ENCODE peak calls at places on chromosome 12, in nine cellular contexts. One of them, this sample, is unnamed. For H3K9me3, the result is how much of the 10 kb centered on the place peaks cover.

GRCh38 chr12:101045486-101046474 is 164.3 kb downstream of the SLC5A8 start:
- DNase-seq in upper lobe of right lung: no peak
- DNase-seq in aorta: no peak
- DNase-seq in GM23248: peak
- DNase-seq in RWPE2: no peak
- DNase-seq in heart right ventricle: no peak
- DNase-seq in transverse colon: no peak
- DNase-seq in left ventricle myocardium inferior: no peak
- DNase-seq in Peyer's patch: no peak
- DNase-seq in this sample: no peak

GRCh38 chr12:84497819-84498218 is 414.8 kb downstream of the SLC6A15 start:
- DNase-seq in Peyer's patch: no peak
- DNase-seq in transverse colon: no peak
- DNase-seq in GM23248: peak
- DNase-seq in left ventricle myocardium inferior: no peak
- DNase-seq in aorta: no peak
- DNase-seq in heart right ventricle: no peak
- DNase-seq in RWPE2: no peak
- DNase-seq in upper lobe of right lung: no peak
- DNase-seq in this sample: no peak

GRCh38 chr12:119659289-119659897 is 8.5 kb upstream of the PRKAB1 start:
- DNase-seq in RWPE2: no peak
- DNase-seq in Peyer's patch: no peak
- DNase-seq in upper lobe of right lung: no peak
- DNase-seq in left ventricle myocardium inferior: no peak
- DNase-seq in transverse colon: peak
- DNase-seq in aorta: no peak
- DNase-seq in heart right ventricle: no peak
- DNase-seq in GM23248: peak
- DNase-seq in this sample: no peak

GRCh38 chr12:122830517-122831214 is 4.6 kb upstream of the HIP1R start:
- DNase-seq in aorta: no peak
- DNase-seq in upper lobe of right lung: no peak
- DNase-seq in transverse colon: peak
- DNase-seq in left ventricle myocardium inferior: no peak
- DNase-seq in Peyer's patch: no peak
- DNase-seq in RWPE2: peak
- DNase-seq in GM23248: peak
- DNase-seq in heart right ventricle: no peak
- DNase-seq in this sample: no peak

GRCh38 chr12:16027012-16027411 is 115.9 kb downstream of the DERA start:
- DNase-seq in aorta: no peak
- DNase-seq in RWPE2: no peak
- DNase-seq in transverse colon: no peak
- DNase-seq in heart right ventricle: no peak
- DNase-seq in left ventricle myocardium inferior: no peak
- DNase-seq in upper lobe of right lung: no peak
- DNase-seq in GM23248: peak
- DNase-seq in Peyer's patch: no peak
- DNase-seq in this sample: no peak

GRCh38 chr12:103930787-103931536 is 752 bp downstream of the HSP90B1 start:
- DNase-seq in Peyer's patch: peak
- DNase-seq in RWPE2: no peak
- DNase-seq in GM23248: peak
- DNase-seq in left ventricle myocardium inferior: peak
- DNase-seq in heart right ventricle: peak
- DNase-seq in aorta: peak
- DNase-seq in transverse colon: peak
- DNase-seq in upper lobe of right lung: peak
- DNase-seq in this sample: peak

GRCh38 chr12:128829870-128830504 is 6.2 kb upstream of the SLC15A4 start:
- DNase-seq in GM23248: no peak
- DNase-seq in heart right ventricle: no peak
- DNase-seq in Peyer's patch: peak
- DNase-seq in RWPE2: no peak
- DNase-seq in transverse colon: peak
- DNase-seq in upper lobe of right lung: no peak
- DNase-seq in aorta: no peak
- DNase-seq in left ventricle myocardium inferior: no peak
- DNase-seq in this sample: no peak

GRCh38 chr12:109092484-109093021 is 719 bp downstream of the ALKBH2 start:
- DNase-seq in heart right ventricle: no peak
- DNase-seq in GM23248: no peak
- DNase-seq in RWPE2: no peak
- DNase-seq in upper lobe of right lung: no peak
- DNase-seq in Peyer's patch: no peak
- DNase-seq in aorta: no peak
- DNase-seq in left ventricle myocardium inferior: no peak
- DNase-seq in transverse colon: no peak
- DNase-seq in this sample: no peak

GRCh38 chr12:2161478-2161877 is 108.7 kb downstream of the CACNA1C start:
- DNase-seq in left ventricle myocardium inferior: peak
- DNase-seq in upper lobe of right lung: no peak
- DNase-seq in GM23248: peak
- DNase-seq in RWPE2: no peak
- DNase-seq in Peyer's patch: no peak
- DNase-seq in transverse colon: peak
- DNase-seq in aorta: peak
- DNase-seq in heart right ventricle: peak
- DNase-seq in this sample: no peak

GRCh38 chr12:49273726-49274395 is 9.0 kb downstream of the TUBA1C start:
- DNase-seq in Peyer's patch: no peak
- DNase-seq in aorta: peak
- DNase-seq in GM23248: no peak
- DNase-seq in left ventricle myocardium inferior: no peak
- DNase-seq in RWPE2: no peak
- DNase-seq in heart right ventricle: no peak
- DNase-seq in transverse colon: no peak
- DNase-seq in upper lobe of right lung: peak
- DNase-seq in this sample: no peak

GRCh38 chr12:74552201-74552600 is 14.6 kb downstream of the ATXN7L3B start:
- DNase-seq in RWPE2: no peak
- DNase-seq in upper lobe of right lung: no peak
- DNase-seq in GM23248: no peak
- DNase-seq in aorta: no peak
- DNase-seq in Peyer's patch: no peak
- DNase-seq in transverse colon: no peak
- DNase-seq in heart right ventricle: no peak
- DNase-seq in left ventricle myocardium inferior: no peak
- DNase-seq in this sample: no peak

GRCh38 chr12:59972941-59973340 is 377.1 kb downstream of the SLC16A7 start:
- DNase-seq in GM23248: peak
- DNase-seq in upper lobe of right lung: no peak
- DNase-seq in RWPE2: no peak
- DNase-seq in aorta: no peak
- DNase-seq in transverse colon: no peak
- DNase-seq in heart right ventricle: no peak
- DNase-seq in Peyer's patch: no peak
- DNase-seq in left ventricle myocardium inferior: no peak
- DNase-seq in this sample: no peak

GRCh38 chr12:71269199-71269598 is 111.4 kb upstream of the TSPAN8 start:
- DNase-seq in heart right ventricle: no peak
- DNase-seq in aorta: no peak
- DNase-seq in GM23248: no peak
- DNase-seq in upper lobe of right lung: no peak
- DNase-seq in left ventricle myocardium inferior: no peak
- DNase-seq in RWPE2: no peak
- DNase-seq in transverse colon: no peak
- DNase-seq in Peyer's patch: no peak
- DNase-seq in this sample: no peak

DNA sequence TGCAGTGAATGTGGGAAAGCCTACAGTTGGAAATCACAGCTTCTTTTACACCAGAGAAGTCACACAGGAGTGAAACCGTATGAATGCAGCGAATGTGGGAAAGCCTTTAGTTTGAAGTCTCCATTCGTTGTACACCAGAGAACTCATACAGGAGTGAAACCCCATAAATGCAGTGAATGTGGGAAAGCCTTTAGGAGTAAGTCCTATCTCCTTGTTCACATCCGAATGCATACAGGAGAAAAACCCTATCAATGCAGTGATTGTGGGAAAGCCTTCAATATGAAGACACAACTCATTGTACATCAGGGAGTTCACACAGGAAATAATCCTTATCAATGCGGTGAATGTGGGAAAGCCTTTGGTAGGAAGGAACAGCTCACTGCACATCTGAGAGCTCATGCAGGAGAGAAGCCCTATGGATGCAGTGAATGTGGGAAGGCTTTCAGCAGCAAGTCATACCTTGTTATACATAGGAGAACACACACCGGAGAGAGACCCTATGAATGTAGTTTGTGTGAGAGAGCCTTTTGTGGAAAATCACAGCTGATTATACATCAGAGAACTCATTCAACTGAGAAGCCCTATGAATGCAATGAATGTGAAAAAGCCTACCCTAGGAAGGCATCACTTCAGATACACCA is 24.6 kb downstream of the ZNF26 start:
- DNase-seq in transverse colon: no peak
- DNase-seq in heart right ventricle: no peak
- DNase-seq in left ventricle myocardium inferior: no peak
- DNase-seq in GM23248: peak
- DNase-seq in Peyer's patch: no peak
- DNase-seq in RWPE2: no peak
- DNase-seq in upper lobe of right lung: no peak
- DNase-seq in aorta: no peak
- DNase-seq in this sample: no peak
- H3K9me3 ChIP-seq in transverse colon: half or more
- H3K9me3 ChIP-seq in heart right ventricle: half or more
- H3K9me3 ChIP-seq in left ventricle myocardium inferior: half or more
- H3K9me3 ChIP-seq in GM23248: under half
- H3K9me3 ChIP-seq in Peyer's patch: half or more
- H3K9me3 ChIP-seq in RWPE2: under half
- H3K9me3 ChIP-seq in upper lobe of right lung: half or more
- H3K9me3 ChIP-seq in aorta: under half
- H3K9me3 ChIP-seq in this sample: half or more

GRCh38 chr12:34288963-34289345 is 266.7 kb downstream of the ALG10 start:
- DNase-seq in RWPE2: peak
- DNase-seq in aorta: peak
- DNase-seq in left ventricle myocardium inferior: no peak
- DNase-seq in Peyer's patch: no peak
- DNase-seq in transverse colon: peak
- DNase-seq in upper lobe of right lung: no peak
- DNase-seq in GM23248: no peak
- DNase-seq in heart right ventricle: no peak
- DNase-seq in this sample: peak

GRCh38 chr12:34287437-34287836 is 265.1 kb downstream of the ALG10 start:
- DNase-seq in upper lobe of right lung: no peak
- DNase-seq in GM23248: no peak
- DNase-seq in transverse colon: no peak
- DNase-seq in heart right ventricle: no peak
- DNase-seq in aorta: peak
- DNase-seq in left ventricle myocardium inferior: no peak
- DNase-seq in Peyer's patch: peak
- DNase-seq in RWPE2: no peak
- DNase-seq in this sample: no peak

GRCh38 chr12:34289431-34290190 is 267.3 kb downstream of the ALG10 start:
- DNase-seq in heart right ventricle: no peak
- DNase-seq in GM23248: no peak
- DNase-seq in upper lobe of right lung: peak
- DNase-seq in aorta: peak
- DNase-seq in left ventricle myocardium inferior: peak
- DNase-seq in transverse colon: peak
- DNase-seq in Peyer's patch: peak
- DNase-seq in RWPE2: peak
- DNase-seq in this sample: peak

GRCh38 chr12:34286934-34287333 is 264.6 kb downstream of the ALG10 start:
- DNase-seq in GM23248: no peak
- DNase-seq in aorta: no peak
- DNase-seq in transverse colon: no peak
- DNase-seq in heart right ventricle: no peak
- DNase-seq in left ventricle myocardium inferior: no peak
- DNase-seq in Peyer's patch: no peak
- DNase-seq in RWPE2: no peak
- DNase-seq in upper lobe of right lung: no peak
- DNase-seq in this sample: no peak

DNA sequence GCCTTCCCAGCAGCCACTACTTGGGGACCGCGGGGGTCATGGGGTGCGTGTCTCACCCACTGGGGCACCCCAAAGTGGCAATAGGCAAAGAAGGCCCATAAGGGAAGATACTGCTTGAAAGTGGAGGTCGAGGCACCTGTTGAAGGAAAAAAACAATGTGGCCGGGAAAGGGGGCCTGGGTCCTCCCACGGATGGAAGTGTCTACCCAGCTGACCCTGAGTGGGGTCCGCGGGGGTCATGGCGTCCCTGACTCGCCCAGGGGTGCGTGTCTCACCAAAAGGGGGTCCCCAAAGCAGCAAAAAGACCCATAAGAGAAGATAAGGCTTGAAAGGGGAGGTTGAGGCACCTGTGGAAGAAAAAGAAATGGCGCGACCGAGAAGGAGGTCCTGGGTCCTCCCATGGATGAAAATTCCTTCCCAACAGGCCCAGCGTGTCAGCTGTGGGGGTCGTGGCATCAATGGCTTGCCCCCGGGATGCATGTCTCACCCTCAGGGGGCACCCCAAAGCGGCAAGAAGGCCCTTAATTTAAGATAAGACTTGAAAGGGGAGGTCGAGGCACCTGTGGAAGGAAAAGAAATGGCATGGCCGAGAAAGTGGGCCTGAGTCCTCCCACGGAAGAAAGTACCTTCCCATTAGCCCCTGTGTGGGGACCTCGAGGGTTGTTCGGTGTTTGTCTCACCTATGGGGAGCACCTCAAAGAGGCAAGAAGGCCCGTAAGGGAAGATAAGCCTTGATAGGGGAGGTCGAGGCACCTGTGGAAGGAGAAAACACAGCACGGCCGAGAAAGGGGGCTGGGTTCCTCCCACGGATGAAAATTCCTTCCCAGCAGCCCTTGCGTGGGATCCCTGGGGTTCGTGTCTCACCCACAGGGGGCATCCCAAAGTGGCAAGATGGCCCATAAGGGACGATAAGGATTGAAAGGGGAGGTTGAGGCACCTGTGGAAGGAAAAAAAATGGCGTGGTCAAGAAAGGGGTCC is 266.0 kb downstream of the ALG10 start:
- DNase-seq in GM23248: no peak
- DNase-seq in transverse colon: peak
- DNase-seq in aorta: peak
- DNase-seq in RWPE2: peak
- DNase-seq in left ventricle myocardium inferior: peak
- DNase-seq in Peyer's patch: peak
- DNase-seq in heart right ventricle: no peak
- DNase-seq in upper lobe of right lung: no peak
- DNase-seq in this sample: peak
- H3K9me3 ChIP-seq in GM23248: under half
- H3K9me3 ChIP-seq in transverse colon: under half
- H3K9me3 ChIP-seq in aorta: under half
- H3K9me3 ChIP-seq in RWPE2: under half
- H3K9me3 ChIP-seq in left ventricle myocardium inferior: half or more
- H3K9me3 ChIP-seq in Peyer's patch: under half
- H3K9me3 ChIP-seq in heart right ventricle: under half
- H3K9me3 ChIP-seq in upper lobe of right lung: under half
- H3K9me3 ChIP-seq in this sample: under half

GRCh38 chr12:4446335-4446734 is 720 bp upstream of the FGF6 start:
- DNase-seq in aorta: no peak
- DNase-seq in left ventricle myocardium inferior: no peak
- DNase-seq in heart right ventricle: no peak
- DNase-seq in GM23248: no peak
- DNase-seq in transverse colon: no peak
- DNase-seq in RWPE2: no peak
- DNase-seq in upper lobe of right lung: no peak
- DNase-seq in Peyer's patch: no peak
- DNase-seq in this sample: no peak
- H3K9me3 ChIP-seq in aorta: under half
- H3K9me3 ChIP-seq in left ventricle myocardium inferior: under half
- H3K9me3 ChIP-seq in heart right ventricle: under half
- H3K9me3 ChIP-seq in GM23248: under half
- H3K9me3 ChIP-seq in transverse colon: under half
- H3K9me3 ChIP-seq in RWPE2: under half
- H3K9me3 ChIP-seq in upper lobe of right lung: under half
- H3K9me3 ChIP-seq in Peyer's patch: under half
- H3K9me3 ChIP-seq in this sample: under half

GRCh38 chr12:53593031-53593430 is 33.2 kb downstream of the ATF7 start:
- DNase-seq in transverse colon: no peak
- DNase-seq in heart right ventricle: no peak
- DNase-seq in left ventricle myocardium inferior: no peak
- DNase-seq in GM23248: no peak
- DNase-seq in aorta: no peak
- DNase-seq in RWPE2: no peak
- DNase-seq in Peyer's patch: no peak
- DNase-seq in upper lobe of right lung: no peak
- DNase-seq in this sample: no peak
- H3K9me3 ChIP-seq in transverse colon: under half
- H3K9me3 ChIP-seq in heart right ventricle: under half
- H3K9me3 ChIP-seq in left ventricle myocardium inferior: under half
- H3K9me3 ChIP-seq in GM23248: under half
- H3K9me3 ChIP-seq in aorta: under half
- H3K9me3 ChIP-seq in RWPE2: under half
- H3K9me3 ChIP-seq in Peyer's patch: under half
- H3K9me3 ChIP-seq in upper lobe of right lung: under half
- H3K9me3 ChIP-seq in this sample: under half

This sample was measured in right lobe of liver.